ENCODE peak calls at places on chromosomes 7 and 10, in six cellular contexts. M is iris pigment epithelial cell, V is nucleus accumbens, B is amniotic stem cell, U is SHP77, T is GM23338. S is an unnamed sample.

GRCh38 chr7:13099197-13099795 is 411.9 kb downstream of the ARL4A start:
- DNase-seq in M (peak), V (no peak), B (no peak), U (no peak), T (no peak), S (no peak)

GRCh38 chr10:129970404-129971364 is 6.6 kb upstream of the EBF3 start:
- DNase-seq in M (no peak), V (no peak), B (no peak), U (no peak), T (no peak), S (no peak)

GRCh38 chr7:51263631-51264484 is 52.8 kb downstream of the COBL start:
- DNase-seq in M (no peak), V (no peak), B (no peak), U (no peak), T (no peak), S (no peak)

GRCh38 chr7:2182461-2182860 is 50.3 kb downstream of the MAD1L1 start:
- DNase-seq in M (no peak), V (no peak), B (no peak), U (no peak), T (no peak), S (no peak)

GRCh38 chr10:79404231-79404609 is 41.2 kb downstream of the ZCCHC24 start:
- DNase-seq in M (peak), V (no peak), B (no peak), U (no peak), T (peak), S (peak)

GRCh38 chr7:142776206-142776844 is 5.6 kb downstream of the PRSS2 start:
- DNase-seq in M (peak), V (no peak), B (no peak), U (no peak), T (no peak), S (no peak)

GRCh38 chr10:131093795-131094366 is 217.6 kb downstream of the TCERG1L start:
- DNase-seq in M (no peak), V (no peak), B (no peak), U (no peak), T (no peak), S (no peak)

GRCh38 chr7:66198461-66198860 is 6.7 kb upstream of the TPST1 start:
- DNase-seq in M (no peak), V (no peak), B (no peak), U (no peak), T (no peak), S (no peak)

GRCh38 chr7:90025771-90026170 is 128.5 kb upstream of the STEAP1 start:
- DNase-seq in M (no peak), V (no peak), B (no peak), U (no peak), T (no peak), S (no peak)

GRCh38 chr10:13717936-13718772 is 131.4 kb downstream of the PRPF18 start:
- DNase-seq in M (peak), V (no peak), B (peak), U (no peak), T (no peak), S (peak)

GRCh38 chr7:131538071-131538790 is 18.2 kb downstream of the PODXL start:
- DNase-seq in M (peak), V (no peak), B (no peak), U (no peak), T (peak), S (no peak)

GRCh38 chr7:116310131-116310530 is 99.8 kb downstream of the TES start:
- DNase-seq in M (no peak), V (no peak), B (no peak), U (no peak), T (no peak), S (no peak)

GRCh38 chr10:132938472-132939329 is 3.7 kb downstream of the CFAP46 start:
- DNase-seq in M (no peak), V (no peak), B (no peak), U (no peak), T (peak), S (no peak)

GRCh38 chr7:45000096-45001032 is at the start of gene CCM2:
- DNase-seq in M (peak), V (no peak), B (no peak), U (peak), T (peak), S (no peak)

GRCh38 chr7:23239253-23239652 is 7.3 kb upstream of the GPNMB start:
- DNase-seq in M (no peak), V (no peak), B (no peak), U (no peak), T (no peak), S (no peak)

S was measured in fibroblast of the conjunctiva.